ENCODE peak calls at places on chromosomes 6 and 20, in seven cellular contexts. U is fibroblast of the conjunctiva; H is progenitor cell of endocrine pancreas; M is NCI-H1417; Q is GM12865; I is activated CD8-positive, alpha-beta memory T cell treated with anti-CD3 and anti-CD28 coated beads, Interleukin-2, amount 50 U/mL, for 4 hours; F is head of caudate nucleus. Z is an unnamed sample.

GRCh38 chr20:21173496-21174025 is 47.7 kb downstream of the KIZ start:
- DNase-seq in Q (no peak), H (no peak), I (no peak), F (no peak), M (no peak), U (no peak), Z (no peak)

GRCh38 chr6:150312395-150312794 is 56.4 kb upstream of the IYD start:
- DNase-seq in F (no peak), I (no peak), H (no peak), U (no peak), Q (no peak), M (no peak), Z (no peak)

GRCh38 chr6:11241154-11241792 is 8.8 kb upstream of the NEDD9 start:
- DNase-seq in H (no peak), F (no peak), Q (no peak), I (no peak), M (no peak), U (no peak), Z (no peak)

GRCh38 chr6:86203044-86203443 is 560.4 kb upstream of the SYNCRIP start:
- DNase-seq in H (no peak), M (no peak), Q (no peak), F (no peak), I (no peak), U (no peak), Z (no peak)

GRCh38 chr20:40532103-40532502 is 156.9 kb downstream of the MAFB start:
- DNase-seq in I (no peak), H (no peak), Q (peak), U (no peak), F (no peak), M (no peak), Z (no peak)

GRCh38 chr6:77450924-77451323 is 12.4 kb downstream of the HTR1B start:
- DNase-seq in Q (no peak), I (no peak), M (no peak), F (no peak), H (no peak), U (no peak), Z (no peak)

GRCh38 chr6:151225919-151226318 is 13.8 kb upstream of the AKAP12 start:
- DNase-seq in H (no peak), U (no peak), I (no peak), M (no peak), Q (no peak), F (no peak), Z (no peak)

GRCh38 chr20:36144336-36144735 is 10.2 kb upstream of the EPB41L1 start:
- DNase-seq in H (no peak), M (no peak), U (no peak), Q (no peak), F (no peak), I (no peak), Z (no peak)

GRCh38 chr6:43091592-43091991 is 15.5 kb downstream of the PTK7 start:
- DNase-seq in U (no peak), I (no peak), F (no peak), Q (no peak), H (no peak), M (no peak), Z (no peak)

GRCh38 chr6:75855047-75855446 is 106.0 kb downstream of the MYO6 start:
- DNase-seq in H (no peak), M (no peak), U (peak), I (no peak), Q (peak), F (peak), Z (no peak)

GRCh38 chr6:158041370-158041769 is 59.7 kb downstream of the SYNJ2 start:
- DNase-seq in H (no peak), F (peak), M (no peak), I (no peak), Q (no peak), U (no peak), Z (no peak)

GRCh38 chr6:70797625-70798024 is 129.9 kb downstream of the SMAP1 start:
- DNase-seq in Q (peak), M (no peak), H (no peak), U (no peak), F (no peak), I (no peak), Z (no peak)

GRCh38 chr6:109595998-109596397 is 95.0 kb downstream of the AK9 start:
- DNase-seq in M (peak), F (no peak), H (no peak), I (no peak), Q (peak), U (peak), Z (no peak)

GRCh38 chr6:116015560-116015959 is 45.1 kb downstream of the FRK start:
- DNase-seq in U (no peak), H (no peak), F (no peak), I (no peak), Q (no peak), M (no peak), Z (no peak)

GRCh38 chr6:78076371-78076770 is 423.5 kb downstream of the MEI4 start:
- DNase-seq in F (no peak), I (no peak), M (no peak), Q (no peak), H (no peak), U (no peak), Z (no peak)

GRCh38 chr20:34997171-34997570 is 41.5 kb downstream of the MYH7B start:
- DNase-seq in H (no peak), U (no peak), I (no peak), M (no peak), F (peak), Q (no peak), Z (no peak)

GRCh38 chr20:54622338-54623280 is 147.2 kb downstream of the DOK5 start:
- DNase-seq in M (no peak), U (peak), F (peak), H (no peak), I (no peak), Q (no peak), Z (no peak)

GRCh38 chr6:86558318-86558717 is 379.0 kb upstream of the HTR1E start:
- DNase-seq in H (no peak), F (no peak), M (no peak), I (no peak), U (no peak), Q (no peak), Z (no peak)

GRCh38 chr6:95203153-95203754 is 374.1 kb upstream of the MANEA start:
- DNase-seq in U (peak), F (peak), M (peak), H (no peak), I (no peak), Q (peak), Z (no peak)

GRCh38 chr20:25987073-25987927 is 290.6 kb upstream of the ZNF337 start:
- DNase-seq in I (peak), F (peak), M (peak), H (peak), U (no peak), Q (peak), Z (no peak)

GRCh38 chr20:31719644-31720485 is 2.8 kb downstream of the BCL2L1 start:
- DNase-seq in F (peak), I (no peak), H (peak), Q (no peak), M (no peak), U (no peak), Z (no peak)

GRCh38 chr6:1124885-1125284 is 187.0 kb upstream of the FOXQ1 start:
- DNase-seq in H (no peak), Q (no peak), M (no peak), F (no peak), U (no peak), I (no peak), Z (no peak)

GRCh38 chr6:157143171-157143884 is 180.0 kb downstream of the TMEM242 start:
- DNase-seq in F (no peak), Q (no peak), M (no peak), I (peak), U (peak), H (no peak), Z (no peak)

GRCh38 chr6:143059616-143060353 is 904 bp upstream of the AIG1 start:
- DNase-seq in I (no peak), M (peak), F (no peak), H (no peak), U (peak), Q (peak), Z (no peak)

Z was measured in CD14-positive monocyte.